ENCODE peak calls at places on chromosomes 6 and 20, in eight cellular contexts. One of them, this sample, is unnamed.

GRCh38 chr20:59350330-59351147 is 50.1 kb downstream of the EDN3 start:
- DNase-seq in fibroblast of pulmonary artery: no peak
- DNase-seq in lower lobe of right lung: no peak
- DNase-seq in A673: no peak
- DNase-seq in brain microvascular endothelial cell: no peak
- DNase-seq in NB4: no peak
- DNase-seq in endothelial cell of umbilical vein: no peak
- DNase-seq in AG10803: no peak
- DNase-seq in this sample: no peak

GRCh38 chr20:54649511-54649962 is 174.1 kb downstream of the DOK5 start:
- DNase-seq in fibroblast of pulmonary artery: peak; percentile 86
- DNase-seq in NB4: peak; percentile 71
- DNase-seq in endothelial cell of umbilical vein: peak; percentile 72
- DNase-seq in A673: peak; percentile 84
- DNase-seq in lower lobe of right lung: peak; percentile 74
- DNase-seq in brain microvascular endothelial cell: peak; percentile 69
- DNase-seq in AG10803: peak; percentile 65
- DNase-seq in this sample: peak; percentile 61

GRCh38 chr6:129844118-129844891 is 16.8 kb downstream of the TMEM244 start:
- DNase-seq in AG10803: peak; percentile 66
- DNase-seq in NB4: no peak
- DNase-seq in lower lobe of right lung: no peak
- DNase-seq in A673: peak; percentile 89
- DNase-seq in endothelial cell of umbilical vein: peak; percentile 32
- DNase-seq in fibroblast of pulmonary artery: peak; percentile 54
- DNase-seq in brain microvascular endothelial cell: peak; percentile 27
- DNase-seq in this sample: peak; percentile 79

GRCh38 chr6:71446084-71446869 is 157.7 kb downstream of the OGFRL1 start:
- DNase-seq in fibroblast of pulmonary artery: no peak
- DNase-seq in endothelial cell of umbilical vein: peak; percentile 46
- DNase-seq in AG10803: peak; percentile 41
- DNase-seq in brain microvascular endothelial cell: no peak
- DNase-seq in A673: no peak
- DNase-seq in NB4: no peak
- DNase-seq in lower lobe of right lung: no peak
- DNase-seq in this sample: no peak

GRCh38 chr6:169926617-169927417 is 175.4 kb downstream of the ERMARD start:
- DNase-seq in endothelial cell of umbilical vein: no peak
- DNase-seq in AG10803: no peak
- DNase-seq in fibroblast of pulmonary artery: no peak
- DNase-seq in NB4: no peak
- DNase-seq in brain microvascular endothelial cell: no peak
- DNase-seq in A673: no peak
- DNase-seq in lower lobe of right lung: no peak
- DNase-seq in this sample: no peak

GRCh38 chr20:48850681-48851299 is 23.0 kb upstream of the PREX1 start:
- DNase-seq in NB4: no peak
- DNase-seq in endothelial cell of umbilical vein: no peak
- DNase-seq in fibroblast of pulmonary artery: no peak
- DNase-seq in A673: no peak
- DNase-seq in lower lobe of right lung: no peak
- DNase-seq in brain microvascular endothelial cell: no peak
- DNase-seq in AG10803: no peak
- DNase-seq in this sample: no peak

GRCh38 chr6:140379919-140380318 is 1005.5 kb upstream of the CITED2 start:
- DNase-seq in lower lobe of right lung: no peak
- DNase-seq in AG10803: peak; percentile 94
- DNase-seq in brain microvascular endothelial cell: no peak
- DNase-seq in NB4: no peak
- DNase-seq in endothelial cell of umbilical vein: no peak
- DNase-seq in A673: no peak
- DNase-seq in fibroblast of pulmonary artery: no peak
- DNase-seq in this sample: peak; percentile 88

GRCh38 chr6:84284428-84285033 is 57.1 kb upstream of the CEP162 start:
- DNase-seq in lower lobe of right lung: no peak
- DNase-seq in fibroblast of pulmonary artery: peak; percentile 41
- DNase-seq in A673: peak; percentile 16
- DNase-seq in brain microvascular endothelial cell: peak; percentile 24
- DNase-seq in endothelial cell of umbilical vein: peak; percentile 41
- DNase-seq in NB4: peak; percentile 37
- DNase-seq in AG10803: no peak
- DNase-seq in this sample: peak; percentile 8

GRCh38 chr6:118644007-118644406 is 7.4 kb downstream of the CEP85L start:
- DNase-seq in fibroblast of pulmonary artery: peak; percentile 12
- DNase-seq in NB4: no peak
- DNase-seq in brain microvascular endothelial cell: peak; percentile 22
- DNase-seq in AG10803: no peak
- DNase-seq in A673: no peak
- DNase-seq in lower lobe of right lung: no peak
- DNase-seq in endothelial cell of umbilical vein: no peak
- DNase-seq in this sample: no peak

GRCh38 chr20:37564388-37565133 is 36.9 kb upstream of the BLCAP start:
- DNase-seq in NB4: peak; percentile 51
- DNase-seq in endothelial cell of umbilical vein: peak; percentile 35
- DNase-seq in AG10803: peak; percentile 6
- DNase-seq in fibroblast of pulmonary artery: peak; percentile 18
- DNase-seq in brain microvascular endothelial cell: peak; percentile 3
- DNase-seq in lower lobe of right lung: peak; percentile 56
- DNase-seq in A673: peak; percentile 68
- DNase-seq in this sample: peak; percentile 21

GRCh38 chr20:59498291-59498690 is 106.0 kb upstream of the PHACTR3 start:
- DNase-seq in fibroblast of pulmonary artery: no peak
- DNase-seq in A673: no peak
- DNase-seq in AG10803: no peak
- DNase-seq in NB4: no peak
- DNase-seq in endothelial cell of umbilical vein: no peak
- DNase-seq in brain microvascular endothelial cell: no peak
- DNase-seq in lower lobe of right lung: no peak
- DNase-seq in this sample: no peak

GRCh38 chr6:132907915-132908314 is 93.5 kb downstream of the RPS12 start:
- DNase-seq in A673: peak; percentile 6
- DNase-seq in brain microvascular endothelial cell: peak; percentile 91
- DNase-seq in lower lobe of right lung: no peak
- DNase-seq in NB4: no peak
- DNase-seq in AG10803: peak; percentile 28
- DNase-seq in endothelial cell of umbilical vein: no peak
- DNase-seq in fibroblast of pulmonary artery: peak; percentile 51
- DNase-seq in this sample: peak; percentile 35

GRCh38 chr20:31710423-31711250 is 12.0 kb downstream of the BCL2L1 start:
- DNase-seq in brain microvascular endothelial cell: no peak
- DNase-seq in fibroblast of pulmonary artery: no peak
- DNase-seq in AG10803: no peak
- DNase-seq in endothelial cell of umbilical vein: no peak
- DNase-seq in NB4: no peak
- DNase-seq in lower lobe of right lung: peak; percentile 69
- DNase-seq in A673: no peak
- DNase-seq in this sample: no peak

GRCh38 chr6:139623382-139623781 is 248.9 kb upstream of the CITED2 start:
- DNase-seq in lower lobe of right lung: no peak
- DNase-seq in brain microvascular endothelial cell: peak; percentile 41
- DNase-seq in NB4: peak; percentile 64
- DNase-seq in fibroblast of pulmonary artery: no peak
- DNase-seq in A673: no peak
- DNase-seq in AG10803: no peak
- DNase-seq in endothelial cell of umbilical vein: no peak
- DNase-seq in this sample: peak; percentile 71

GRCh38 chr20:58293453-58293852 is 16.1 kb upstream of the RAB22A start:
- DNase-seq in brain microvascular endothelial cell: no peak
- DNase-seq in endothelial cell of umbilical vein: no peak
- DNase-seq in fibroblast of pulmonary artery: no peak
- DNase-seq in NB4: peak; percentile 43
- DNase-seq in AG10803: no peak
- DNase-seq in lower lobe of right lung: no peak
- DNase-seq in A673: peak; percentile 75
- DNase-seq in this sample: no peak

GRCh38 chr6:73585566-73586415 is 65.0 kb upstream of the EEF1A1 start:
- DNase-seq in AG10803: peak; percentile 77
- DNase-seq in brain microvascular endothelial cell: peak; percentile 80
- DNase-seq in lower lobe of right lung: no peak
- DNase-seq in A673: peak; percentile 81
- DNase-seq in endothelial cell of umbilical vein: peak; percentile 91
- DNase-seq in NB4: peak; percentile 90
- DNase-seq in fibroblast of pulmonary artery: peak; percentile 86
- DNase-seq in this sample: peak; percentile 97

GRCh38 chr6:148538251-148539190 is 195.9 kb downstream of the SASH1 start:
- DNase-seq in A673: no peak
- DNase-seq in lower lobe of right lung: no peak
- DNase-seq in fibroblast of pulmonary artery: peak; percentile 42
- DNase-seq in brain microvascular endothelial cell: no peak
- DNase-seq in AG10803: peak; percentile 86
- DNase-seq in endothelial cell of umbilical vein: no peak
- DNase-seq in NB4: no peak
- DNase-seq in this sample: peak; percentile 76

GRCh38 chr6:136566007-136566487 is 15.8 kb upstream of the MAP7 start:
- DNase-seq in fibroblast of pulmonary artery: no peak
- DNase-seq in lower lobe of right lung: peak; percentile 61
- DNase-seq in brain microvascular endothelial cell: no peak
- DNase-seq in A673: no peak
- DNase-seq in endothelial cell of umbilical vein: no peak
- DNase-seq in AG10803: no peak
- DNase-seq in NB4: peak; percentile 37
- DNase-seq in this sample: no peak

GRCh38 chr20:25076731-25077609 is 5.0 kb downstream of the VSX1 start:
- DNase-seq in endothelial cell of umbilical vein: no peak
- DNase-seq in lower lobe of right lung: no peak
- DNase-seq in AG10803: peak; percentile 36
- DNase-seq in NB4: peak; percentile 70
- DNase-seq in brain microvascular endothelial cell: no peak
- DNase-seq in A673: no peak
- DNase-seq in fibroblast of pulmonary artery: peak; percentile 48
- DNase-seq in this sample: peak; percentile 22
- H3K4me3 ChIP-seq in endothelial cell of umbilical vein: no peak overlapping the region
- H3K4me3 ChIP-seq in lower lobe of right lung: peak overlapping the region; percentile 38
- H3K4me3 ChIP-seq in AG10803: peak overlapping the region; percentile 33
- H3K4me3 ChIP-seq in NB4: no peak overlapping the region
- H3K4me3 ChIP-seq in brain microvascular endothelial cell: no peak overlapping the region
- H3K4me3 ChIP-seq in A673: no peak overlapping the region
- H3K4me3 ChIP-seq in fibroblast of pulmonary artery: peak overlapping the region; percentile 27
- H3K4me3 ChIP-seq in this sample: no peak overlapping the region

GRCh38 chr6:40542175-40542764 is 44.9 kb downstream of the LRFN2 start:
- DNase-seq in AG10803: no peak
- DNase-seq in lower lobe of right lung: no peak
- DNase-seq in fibroblast of pulmonary artery: no peak
- DNase-seq in NB4: no peak
- DNase-seq in A673: no peak
- DNase-seq in endothelial cell of umbilical vein: no peak
- DNase-seq in brain microvascular endothelial cell: no peak
- DNase-seq in this sample: no peak

GRCh38 chr6:40541556-40542174 is 45.5 kb downstream of the LRFN2 start:
- DNase-seq in NB4: no peak
- DNase-seq in brain microvascular endothelial cell: no peak
- DNase-seq in endothelial cell of umbilical vein: no peak
- DNase-seq in A673: no peak
- DNase-seq in fibroblast of pulmonary artery: no peak
- DNase-seq in AG10803: no peak
- DNase-seq in lower lobe of right lung: no peak
- DNase-seq in this sample: no peak

GRCh38 chr6:40543133-40543532 is 44.0 kb downstream of the LRFN2 start:
- DNase-seq in A673: no peak
- DNase-seq in fibroblast of pulmonary artery: no peak
- DNase-seq in NB4: no peak
- DNase-seq in brain microvascular endothelial cell: no peak
- DNase-seq in AG10803: no peak
- DNase-seq in lower lobe of right lung: no peak
- DNase-seq in endothelial cell of umbilical vein: no peak
- DNase-seq in this sample: no peak

GRCh38 chr6:40545954-40546353 is 41.2 kb downstream of the LRFN2 start:
- DNase-seq in AG10803: no peak
- DNase-seq in lower lobe of right lung: no peak
- DNase-seq in A673: no peak
- DNase-seq in NB4: peak; percentile 9
- DNase-seq in brain microvascular endothelial cell: no peak
- DNase-seq in endothelial cell of umbilical vein: no peak
- DNase-seq in fibroblast of pulmonary artery: no peak
- DNase-seq in this sample: no peak

GRCh38 chr6:40543776-40544175 is 43.4 kb downstream of the LRFN2 start:
- DNase-seq in A673: no peak
- DNase-seq in endothelial cell of umbilical vein: peak; percentile 89
- DNase-seq in NB4: no peak
- DNase-seq in lower lobe of right lung: no peak
- DNase-seq in fibroblast of pulmonary artery: no peak
- DNase-seq in brain microvascular endothelial cell: no peak
- DNase-seq in AG10803: no peak
- DNase-seq in this sample: no peak
- TF ChIP-seq CTCF in A673: no peak
- TF ChIP-seq CTCF in endothelial cell of umbilical vein: no peak
- TF ChIP-seq CTCF in NB4: no peak
- TF ChIP-seq CTCF in lower lobe of right lung: no peak
- TF ChIP-seq CTCF in fibroblast of pulmonary artery: no peak
- TF ChIP-seq CTCF in brain microvascular endothelial cell: no peak
- TF ChIP-seq CTCF in AG10803: no peak
- TF ChIP-seq CTCF in this sample: no peak

DNA sequence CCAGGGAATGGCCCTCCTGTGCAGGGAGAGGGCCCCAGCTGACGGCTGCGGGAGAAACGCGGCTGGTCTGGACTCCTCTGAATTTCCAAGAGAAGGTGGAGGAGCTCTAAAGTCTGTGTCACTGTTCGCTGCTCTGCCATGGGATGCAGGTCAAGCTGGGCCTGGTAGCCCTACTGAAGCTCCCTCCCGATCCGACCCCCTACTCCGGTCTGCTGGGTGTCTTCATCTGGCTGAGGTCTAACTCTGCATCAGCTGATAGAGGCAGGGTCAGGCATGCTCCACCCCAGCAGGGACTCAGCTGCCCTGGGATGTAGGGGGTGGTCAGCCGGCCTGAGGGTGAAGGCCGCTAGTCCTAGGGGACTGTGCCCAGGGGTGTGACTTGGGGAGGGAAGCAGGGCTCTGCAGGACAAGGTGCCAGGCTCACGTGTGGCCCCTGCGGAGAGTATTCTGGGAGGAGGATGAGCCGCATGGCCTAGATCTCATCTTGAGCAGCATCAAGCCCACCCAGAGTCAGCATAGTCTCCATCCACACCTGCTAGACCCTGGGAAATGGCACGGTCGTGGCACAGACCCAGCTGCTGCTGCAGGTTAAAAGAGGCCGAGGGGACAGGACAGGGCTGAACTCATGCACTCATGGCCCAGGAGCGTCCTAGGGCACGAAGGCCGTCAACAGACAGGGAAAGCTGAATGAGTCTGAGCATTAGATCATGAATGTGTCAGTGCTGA is 1.4 kb downstream of the CST3 start:
- DNase-seq in fibroblast of pulmonary artery: no peak
- DNase-seq in endothelial cell of umbilical vein: no peak
- DNase-seq in NB4: no peak
- DNase-seq in AG10803: no peak
- DNase-seq in brain microvascular endothelial cell: no peak
- DNase-seq in A673: no peak
- DNase-seq in lower lobe of right lung: no peak
- DNase-seq in this sample: no peak
- H3K4me3 ChIP-seq in fibroblast of pulmonary artery: peak overlapping the region; percentile 70
- H3K4me3 ChIP-seq in endothelial cell of umbilical vein: peak overlapping the region; percentile 42
- H3K4me3 ChIP-seq in NB4: peak overlapping the region; percentile 59
- H3K4me3 ChIP-seq in AG10803: peak overlapping the region; percentile 75
- H3K4me3 ChIP-seq in brain microvascular endothelial cell: peak overlapping the region; percentile 76
- H3K4me3 ChIP-seq in A673: peak overlapping the region; percentile 95
- H3K4me3 ChIP-seq in lower lobe of right lung: peak overlapping the region; percentile 93
- H3K4me3 ChIP-seq in this sample: peak overlapping the region; percentile 79

DNA sequence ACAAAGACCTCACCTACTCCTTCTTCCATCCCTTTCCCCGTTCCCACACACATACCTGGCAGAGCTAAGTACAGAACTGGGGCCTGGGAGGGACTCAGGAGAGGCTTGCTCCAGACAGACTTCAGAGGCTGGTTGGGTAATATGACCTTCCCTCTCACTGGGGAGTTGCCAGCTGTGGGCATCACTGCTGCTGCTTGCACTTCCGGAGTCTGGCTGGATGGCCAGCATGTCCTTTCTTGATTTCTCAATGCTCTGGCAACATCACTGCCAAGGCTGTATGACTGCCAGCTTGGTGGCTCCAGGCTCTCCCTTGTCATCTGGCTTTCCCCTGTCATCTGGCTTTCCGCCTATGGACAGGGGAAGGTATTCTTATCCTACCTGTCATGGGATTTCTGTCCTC is 47.8 kb downstream of the CDH22 start:
- DNase-seq in lower lobe of right lung: peak; percentile 67
- DNase-seq in endothelial cell of umbilical vein: no peak
- DNase-seq in A673: no peak
- DNase-seq in AG10803: peak; percentile 23
- DNase-seq in fibroblast of pulmonary artery: no peak
- DNase-seq in NB4: peak; percentile 34
- DNase-seq in brain microvascular endothelial cell: no peak
- DNase-seq in this sample: no peak
- TF ChIP-seq CTCF in lower lobe of right lung: no peak
- TF ChIP-seq CTCF in endothelial cell of umbilical vein: no peak
- TF ChIP-seq CTCF in A673: no peak
- TF ChIP-seq CTCF in AG10803: no peak
- TF ChIP-seq CTCF in fibroblast of pulmonary artery: no peak
- TF ChIP-seq CTCF in NB4: no peak
- TF ChIP-seq CTCF in brain microvascular endothelial cell: no peak
- TF ChIP-seq CTCF in this sample: no peak